ENCODE peak calls at places on chromosomes 3 and 15, in six cellular contexts. A, F, K, C, N and E are unnamed samples.
A peak's percentile ranks its signal among the peaks of the same experiment; 100 is the strongest.

GRCh38 chr15:91982401-91982800 is 128.9 kb downstream of the SLCO3A1 start:
- DNase-seq in A (no peak), F (no peak), K (no peak), C (no peak), N (no peak), E (no peak)

GRCh38 chr15:101001056-101001455 is 81.9 kb downstream of the LRRK1 start:
- DNase-seq in A (no peak), F (no peak), K (no peak), C (no peak), N (no peak), E (no peak)

GRCh38 chr15:31338879-31339557 is 12.4 kb downstream of the KLF13 start:
- DNase-seq in A (peak; percentile 71), F (peak; percentile 91), K (peak; percentile 14), C (no peak), N (no peak), E (peak; percentile 88)

GRCh38 chr3:193809106-193809505 is 216.1 kb downstream of the OPA1 start:
- DNase-seq in A (no peak), F (peak; percentile 42), K (no peak), C (no peak), N (no peak), E (no peak)

GRCh38 chr3:140529558-140529957 is 148.3 kb upstream of the TRIM42 start:
- DNase-seq in A (no peak), F (no peak), K (no peak), C (no peak), N (no peak), E (no peak)

GRCh38 chr15:85289677-85290365 is 90.6 kb upstream of the AKAP13 start:
- DNase-seq in A (peak; percentile 80), F (no peak), K (no peak), C (peak; percentile 41), N (no peak), E (peak; percentile 34)

GRCh38 chr3:62571916-62572315 is 198.6 kb upstream of the FEZF2 start:
- DNase-seq in A (no peak), F (no peak), K (no peak), C (no peak), N (no peak), E (no peak)

GRCh38 chr15:101543026-101543390 is 53.5 kb upstream of the PCSK6 start:
- DNase-seq in A (no peak), F (peak; percentile 65), K (no peak), C (no peak), N (no peak), E (no peak)

GRCh38 chr3:139764069-139764905 is 86.5 kb upstream of the NMNAT3 start:
- DNase-seq in A (no peak), F (no peak), K (no peak), C (no peak), N (no peak), E (no peak)

GRCh38 chr3:55313701-55314100 is 173.4 kb downstream of the WNT5A start:
- DNase-seq in A (peak; percentile 25), F (no peak), K (no peak), C (no peak), N (no peak), E (no peak)

GRCh38 chr3:61569856-61570255 is 8.5 kb downstream of the PTPRG start:
- DNase-seq in A (no peak), F (no peak), K (no peak), C (no peak), N (no peak), E (no peak)

GRCh38 chr15:57213783-57214366 is 162.4 kb upstream of the CGNL1 start:
- DNase-seq in A (peak; percentile 83), F (no peak), K (no peak), C (no peak), N (no peak), E (no peak)

GRCh38 chr3:10319804-10320203 is 1.1 kb downstream of the SEC13 start:
- DNase-seq in A (no peak), F (no peak), K (no peak), C (no peak), N (no peak), E (no peak)

GRCh38 chr15:37788330-37788729 is 146.1 kb upstream of the TMCO5A start:
- DNase-seq in A (peak; percentile 31), F (no peak), K (no peak), C (no peak), N (no peak), E (no peak)

GRCh38 chr3:18080198-18080689 is 337.8 kb upstream of the TBC1D5 start:
- DNase-seq in A (no peak), F (no peak), K (no peak), C (no peak), N (no peak), E (peak; percentile 31)

GRCh38 chr15:80059786-80060489 is 462 bp downstream of the ZFAND6 start:
- DNase-seq in A (peak; percentile 88), F (no peak), K (no peak), C (peak; percentile 38), N (peak; percentile 3), E (no peak)

GRCh38 chr3:158105710-158106438 is at the start of gene SHOX2:
- DNase-seq in A (no peak), F (peak; percentile 71), K (no peak), C (no peak), N (no peak), E (no peak)

GRCh38 chr3:13543251-13543650 is 5.7 kb upstream of the FBLN2 start:
- DNase-seq in A (no peak), F (no peak), K (no peak), C (no peak), N (no peak), E (peak; percentile 84)